ENCODE peak calls at places on chromosomes 2 and 18, in five cellular contexts. One of them, this sample, is unnamed.
A peak's percentile ranks its signal among the peaks of the same experiment; 100 is the strongest.

GRCh38 chr2:206031162-206031784 is 54.7 kb downstream of the INO80D start:
- DNase-seq in neural progenitor cell: no peak
- DNase-seq in GM23338: no peak
- DNase-seq in HCT116: no peak
- DNase-seq in fibroblast of lung: peak; percentile 67
- DNase-seq in this sample: no peak

GRCh38 chr2:48693066-48693465 is 62.5 kb downstream of the LHCGR start:
- DNase-seq in neural progenitor cell: no peak
- DNase-seq in fibroblast of lung: peak; percentile 39
- DNase-seq in GM23338: peak; percentile 20
- DNase-seq in HCT116: no peak
- DNase-seq in this sample: no peak

GRCh38 chr2:42931147-42931817 is 138.9 kb upstream of the HAAO start:
- DNase-seq in HCT116: no peak
- DNase-seq in neural progenitor cell: peak; percentile 60
- DNase-seq in fibroblast of lung: no peak
- DNase-seq in GM23338: peak; percentile 80
- DNase-seq in this sample: no peak

GRCh38 chr2:207892676-207893402 is 123.1 kb upstream of the FZD5 start:
- DNase-seq in GM23338: no peak
- DNase-seq in fibroblast of lung: peak; percentile 63
- DNase-seq in neural progenitor cell: peak; percentile 63
- DNase-seq in HCT116: no peak
- DNase-seq in this sample: no peak

GRCh38 chr2:144550916-144551315 is 31.0 kb upstream of the ZEB2 start:
- DNase-seq in HCT116: no peak
- DNase-seq in fibroblast of lung: peak; percentile 42
- DNase-seq in GM23338: no peak
- DNase-seq in neural progenitor cell: no peak
- DNase-seq in this sample: no peak

GRCh38 chr2:230640540-230641011 is 72.1 kb upstream of the CAB39 start:
- DNase-seq in GM23338: no peak
- DNase-seq in neural progenitor cell: no peak
- DNase-seq in fibroblast of lung: no peak
- DNase-seq in HCT116: no peak
- DNase-seq in this sample: no peak

GRCh38 chr2:236666646-236667204 is 97.1 kb downstream of the ACKR3 start:
- DNase-seq in GM23338: no peak
- DNase-seq in HCT116: no peak
- DNase-seq in fibroblast of lung: no peak
- DNase-seq in neural progenitor cell: no peak
- DNase-seq in this sample: no peak

GRCh38 chr2:66846887-66847286 is 412.0 kb downstream of the MEIS1 start:
- DNase-seq in GM23338: no peak
- DNase-seq in fibroblast of lung: no peak
- DNase-seq in HCT116: no peak
- DNase-seq in neural progenitor cell: no peak
- DNase-seq in this sample: no peak

GRCh38 chr18:22108674-22109073 is 60.7 kb upstream of the GATA6 start:
- DNase-seq in GM23338: peak; percentile 49
- DNase-seq in fibroblast of lung: no peak
- DNase-seq in HCT116: peak; percentile 7
- DNase-seq in neural progenitor cell: no peak
- DNase-seq in this sample: peak; percentile 34

GRCh38 chr2:226515344-226516055 is 284.1 kb downstream of the IRS1 start:
- DNase-seq in fibroblast of lung: peak; percentile 41
- DNase-seq in GM23338: no peak
- DNase-seq in neural progenitor cell: no peak
- DNase-seq in HCT116: no peak
- DNase-seq in this sample: no peak

GRCh38 chr18:79454034-79454735 is 58.5 kb downstream of the NFATC1 start:
- DNase-seq in neural progenitor cell: no peak
- DNase-seq in fibroblast of lung: peak; percentile 69
- DNase-seq in GM23338: no peak
- DNase-seq in HCT116: no peak
- DNase-seq in this sample: no peak

GRCh38 chr2:96789245-96789617 is 26.8 kb upstream of the CNNM3 start:
- DNase-seq in HCT116: no peak
- DNase-seq in neural progenitor cell: no peak
- DNase-seq in GM23338: no peak
- DNase-seq in fibroblast of lung: no peak
- DNase-seq in this sample: no peak

GRCh38 chr2:133166024-133166423 is 402.2 kb downstream of the NCKAP5 start:
- DNase-seq in neural progenitor cell: no peak
- DNase-seq in HCT116: no peak
- DNase-seq in GM23338: no peak
- DNase-seq in fibroblast of lung: peak; percentile 54
- DNase-seq in this sample: no peak

GRCh38 chr2:135030826-135031225 is 16.4 kb downstream of the MAP3K19 start:
- DNase-seq in GM23338: peak; percentile 52
- DNase-seq in fibroblast of lung: peak; percentile 60
- DNase-seq in HCT116: no peak
- DNase-seq in neural progenitor cell: peak; percentile 66
- DNase-seq in this sample: no peak

GRCh38 chr18:13653746-13654455 is 72.5 kb downstream of the FAM210A start:
- DNase-seq in GM23338: peak; percentile 30
- DNase-seq in HCT116: no peak
- DNase-seq in neural progenitor cell: peak; percentile 15
- DNase-seq in fibroblast of lung: no peak
- DNase-seq in this sample: no peak

GRCh38 chr18:58144671-58145285 is 100.8 kb downstream of the NEDD4L start:
- DNase-seq in fibroblast of lung: no peak
- DNase-seq in HCT116: no peak
- DNase-seq in GM23338: no peak
- DNase-seq in neural progenitor cell: no peak
- DNase-seq in this sample: no peak

GRCh38 chr18:907171-907879 is 2.7 kb downstream of the ADCYAP1 start:
- DNase-seq in HCT116: no peak
- DNase-seq in GM23338: peak; percentile 61
- DNase-seq in fibroblast of lung: no peak
- DNase-seq in neural progenitor cell: peak; percentile 72
- DNase-seq in this sample: no peak

GRCh38 chr2:182240862-182241371 is 185.9 kb downstream of the PDE1A start:
- DNase-seq in GM23338: peak; percentile 54
- DNase-seq in fibroblast of lung: peak; percentile 34
- DNase-seq in neural progenitor cell: peak; percentile 48
- DNase-seq in HCT116: peak; percentile 38
- DNase-seq in this sample: no peak

GRCh38 chr2:174779361-174779928 is 15.2 kb upstream of the CHRNA1 start:
- DNase-seq in GM23338: no peak
- DNase-seq in neural progenitor cell: no peak
- DNase-seq in fibroblast of lung: peak; percentile 89
- DNase-seq in HCT116: no peak
- DNase-seq in this sample: no peak

GRCh38 chr2:132438650-132439030 is 22.0 kb downstream of the GPR39 start:
- DNase-seq in fibroblast of lung: peak; percentile 89
- DNase-seq in neural progenitor cell: no peak
- DNase-seq in GM23338: no peak
- DNase-seq in HCT116: peak; percentile 78
- DNase-seq in this sample: peak; percentile 78

GRCh38 chr2:122433123-122433754 is 677.8 kb downstream of the TSN start:
- DNase-seq in fibroblast of lung: no peak
- DNase-seq in neural progenitor cell: no peak
- DNase-seq in GM23338: no peak
- DNase-seq in HCT116: no peak
- DNase-seq in this sample: no peak

GRCh38 chr2:64655873-64656272 is 2.2 kb upstream of the SERTAD2 start:
- DNase-seq in neural progenitor cell: no peak
- DNase-seq in HCT116: no peak
- DNase-seq in GM23338: no peak
- DNase-seq in fibroblast of lung: peak; percentile 11
- DNase-seq in this sample: no peak

GRCh38 chr2:107383706-107384105 is 443.0 kb upstream of the RGPD4 start:
- DNase-seq in fibroblast of lung: no peak
- DNase-seq in HCT116: no peak
- DNase-seq in GM23338: no peak
- DNase-seq in neural progenitor cell: no peak
- DNase-seq in this sample: no peak

GRCh38 chr18:40708726-40709125 is 1246.3 kb upstream of the PIK3C3 start:
- DNase-seq in GM23338: peak; percentile 3
- DNase-seq in fibroblast of lung: peak; percentile 10
- DNase-seq in HCT116: no peak
- DNase-seq in neural progenitor cell: no peak
- DNase-seq in this sample: no peak

GRCh38 chr18:45755936-45756335 is 32.0 kb downstream of the SLC14A1 start:
- DNase-seq in fibroblast of lung: peak; percentile 89
- DNase-seq in neural progenitor cell: no peak
- DNase-seq in HCT116: no peak
- DNase-seq in GM23338: no peak
- DNase-seq in this sample: no peak

GRCh38 chr2:179222076-179222475 is 42.6 kb downstream of the SESTD1 start:
- DNase-seq in GM23338: no peak
- DNase-seq in fibroblast of lung: no peak
- DNase-seq in neural progenitor cell: no peak
- DNase-seq in HCT116: no peak
- DNase-seq in this sample: no peak

GRCh38 chr2:127095784-127096183 is 11.2 kb downstream of the BIN1 start:
- DNase-seq in HCT116: no peak
- DNase-seq in fibroblast of lung: no peak
- DNase-seq in neural progenitor cell: no peak
- DNase-seq in GM23338: no peak
- DNase-seq in this sample: no peak

GRCh38 chr2:178863856-178864620 is 56.8 kb upstream of the TTN start:
- DNase-seq in HCT116: no peak
- DNase-seq in neural progenitor cell: peak; percentile 8
- DNase-seq in GM23338: peak; percentile 53
- DNase-seq in fibroblast of lung: peak; percentile 55
- DNase-seq in this sample: no peak

GRCh38 chr2:10781746-10782145 is 30.8 kb downstream of the PDIA6 start:
- DNase-seq in GM23338: no peak
- DNase-seq in neural progenitor cell: no peak
- DNase-seq in fibroblast of lung: no peak
- DNase-seq in HCT116: no peak
- DNase-seq in this sample: no peak

GRCh38 chr2:39216495-39217191 is 27.1 kb downstream of the CDKL4 start:
- DNase-seq in fibroblast of lung: no peak
- DNase-seq in GM23338: no peak
- DNase-seq in neural progenitor cell: no peak
- DNase-seq in HCT116: no peak
- DNase-seq in this sample: no peak

GRCh38 chr2:54803783-54804758 is 80.6 kb downstream of the EML6 start:
- DNase-seq in HCT116: no peak
- DNase-seq in fibroblast of lung: peak; percentile 51
- DNase-seq in GM23338: no peak
- DNase-seq in neural progenitor cell: no peak
- DNase-seq in this sample: no peak

GRCh38 chr2:26768759-26769500 is 4.8 kb downstream of the SLC35F6 start:
- DNase-seq in HCT116: peak; percentile 82
- DNase-seq in GM23338: no peak
- DNase-seq in fibroblast of lung: peak; percentile 60
- DNase-seq in neural progenitor cell: no peak
- DNase-seq in this sample: peak; percentile 76
- TF ChIP-seq CTCF in HCT116: no peak
- TF ChIP-seq CTCF in GM23338: no peak
- TF ChIP-seq CTCF in fibroblast of lung: no peak
- TF ChIP-seq CTCF in neural progenitor cell: no peak
- TF ChIP-seq CTCF in this sample: no peak

DNA sequence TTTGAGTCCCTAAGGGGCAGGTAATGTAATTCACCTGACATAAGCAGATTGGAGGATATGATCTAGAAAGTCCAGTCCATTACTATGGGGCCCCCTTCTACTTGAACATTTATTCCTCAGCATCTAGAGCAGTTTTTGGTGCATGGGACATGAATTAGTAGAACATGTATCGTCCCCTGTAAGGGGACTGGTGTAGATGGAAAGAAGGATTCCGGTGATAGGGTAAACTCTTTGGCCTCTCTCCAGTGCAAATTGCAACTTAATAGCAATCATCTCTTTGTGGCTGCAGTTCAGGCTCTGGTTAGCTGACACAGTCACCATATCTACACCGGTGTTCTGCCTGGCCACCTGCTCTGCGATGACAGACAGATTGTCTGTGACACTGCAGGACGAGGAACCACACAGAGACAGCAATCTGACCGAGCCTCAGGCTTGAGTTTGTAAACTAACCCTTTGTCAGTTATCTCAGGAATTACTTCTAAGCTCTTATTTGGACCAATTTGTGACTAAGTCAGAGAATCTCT is 6.4 kb upstream of the SLC8A1 start:
- DNase-seq in neural progenitor cell: peak; percentile 20
- DNase-seq in GM23338: no peak
- DNase-seq in HCT116: no peak
- DNase-seq in fibroblast of lung: peak; percentile 29
- DNase-seq in this sample: no peak
- H2AFZ ChIP-seq in neural progenitor cell: peak overlapping the region; percentile 72
- H2AFZ ChIP-seq in GM23338: no peak overlapping the region
- H2AFZ ChIP-seq in HCT116: no peak overlapping the region
- H2AFZ ChIP-seq in fibroblast of lung: no peak overlapping the region
- H2AFZ ChIP-seq in this sample: no peak overlapping the region

GRCh38 chr2:240999001-240999791 is 778 bp downstream of the SNED1 start:
- DNase-seq in neural progenitor cell: peak; percentile 53
- DNase-seq in fibroblast of lung: peak; percentile 14
- DNase-seq in GM23338: peak; percentile 53
- DNase-seq in HCT116: no peak
- DNase-seq in this sample: no peak

GRCh38 chr2:241001413-241002274 is 3.2 kb downstream of the SNED1 start:
- DNase-seq in fibroblast of lung: no peak
- DNase-seq in HCT116: no peak
- DNase-seq in neural progenitor cell: no peak
- DNase-seq in GM23338: no peak
- DNase-seq in this sample: no peak

GRCh38 chr2:241002275-241003046 is 4.0 kb downstream of the SNED1 start:
- DNase-seq in GM23338: no peak
- DNase-seq in neural progenitor cell: no peak
- DNase-seq in fibroblast of lung: no peak
- DNase-seq in HCT116: no peak
- DNase-seq in this sample: no peak

GRCh38 chr2:240999873-241000541 is 1.6 kb downstream of the SNED1 start:
- DNase-seq in neural progenitor cell: no peak
- DNase-seq in HCT116: no peak
- DNase-seq in fibroblast of lung: no peak
- DNase-seq in GM23338: no peak
- DNase-seq in this sample: no peak

GRCh38 chr2:241000831-241001321 is 2.5 kb downstream of the SNED1 start:
- DNase-seq in HCT116: no peak
- DNase-seq in neural progenitor cell: no peak
- DNase-seq in GM23338: no peak
- DNase-seq in fibroblast of lung: no peak
- DNase-seq in this sample: no peak
- H3K4me3 ChIP-seq in HCT116: no peak overlapping the region
- H3K4me3 ChIP-seq in neural progenitor cell: no peak overlapping the region
- H3K4me3 ChIP-seq in GM23338: no peak overlapping the region
- H3K4me3 ChIP-seq in fibroblast of lung: peak overlapping the region; percentile 67
- H3K4me3 ChIP-seq in this sample: no peak overlapping the region

GRCh38 chr2:85157345-85157744 is 24.2 kb downstream of the TCF7L1 start:
- DNase-seq in neural progenitor cell: no peak
- DNase-seq in fibroblast of lung: no peak
- DNase-seq in HCT116: no peak
- DNase-seq in GM23338: no peak
- DNase-seq in this sample: no peak

GRCh38 chr2:85156141-85156540 is 22.9 kb downstream of the TCF7L1 start:
- DNase-seq in HCT116: no peak
- DNase-seq in GM23338: no peak
- DNase-seq in fibroblast of lung: peak; percentile 82
- DNase-seq in neural progenitor cell: no peak
- DNase-seq in this sample: no peak

GRCh38 chr2:85154048-85154753 is 21.0 kb downstream of the TCF7L1 start:
- DNase-seq in HCT116: no peak
- DNase-seq in fibroblast of lung: peak; percentile 84
- DNase-seq in neural progenitor cell: no peak
- DNase-seq in GM23338: no peak
- DNase-seq in this sample: no peak

GRCh38 chr2:85151026-85151425 is 17.8 kb downstream of the TCF7L1 start:
- DNase-seq in GM23338: no peak
- DNase-seq in HCT116: no peak
- DNase-seq in neural progenitor cell: no peak
- DNase-seq in fibroblast of lung: peak; percentile 27
- DNase-seq in this sample: no peak

GRCh38 chr2:85152895-85153294 is 19.7 kb downstream of the TCF7L1 start:
- DNase-seq in neural progenitor cell: no peak
- DNase-seq in HCT116: no peak
- DNase-seq in fibroblast of lung: no peak
- DNase-seq in GM23338: no peak
- DNase-seq in this sample: no peak
- TF ChIP-seq CTCF in neural progenitor cell: no peak
- TF ChIP-seq CTCF in HCT116: no peak
- TF ChIP-seq CTCF in fibroblast of lung: no peak
- TF ChIP-seq CTCF in GM23338: no peak
- TF ChIP-seq CTCF in this sample: no peak

This sample was measured in PC-9.